ENCODE peak calls at places on chromosomes 11 and 22, in six cellular contexts. N is mesenchymal stem cell, K is IMR-90, U is neuronal stem cell, W is H1, F is mesendoderm. O is an unnamed sample. For H3K4me1, the result is how much of the 10 kb centered on the place peaks cover.

GRCh38 chr11:85123752-85124231 is 503.4 kb downstream of the DLG2 start:
- DNase-seq in N (no peak), K (no peak), U (no peak), W (no peak), F (peak), O (no peak)

GRCh38 chr11:122235615-122236014 is 119.6 kb upstream of the BLID start:
- DNase-seq in N (peak), K (peak), U (no peak), W (no peak), F (no peak), O (no peak)

GRCh38 chr11:112795142-112795815 is 165.9 kb upstream of the NCAM1 start:
- DNase-seq in N (peak), K (peak), U (no peak), W (peak), F (peak), O (peak)

GRCh38 chr22:32531228-32531627 is 56.6 kb downstream of the FBXO7 start:
- DNase-seq in N (peak), K (no peak), U (no peak), W (no peak), F (no peak), O (no peak)

GRCh38 chr11:17767301-17767885 is 32.8 kb downstream of the KCNC1 start:
- DNase-seq in N (no peak), K (no peak), U (no peak), W (no peak), F (no peak), O (no peak)

GRCh38 chr11:1153951-1154487 is 3.7 kb upstream of the MUC5AC start:
- DNase-seq in N (peak), K (peak), U (no peak), W (no peak), F (peak), O (peak)

GRCh38 chr11:9060700-9061111 is 30.7 kb downstream of the SCUBE2 start:
- DNase-seq in N (no peak), K (no peak), U (peak), W (no peak), F (peak), O (peak)

GRCh38 chr22:40001800-40002577 is 7.2 kb downstream of the FAM83F start:
- DNase-seq in N (no peak), K (no peak), U (no peak), W (no peak), F (peak), O (no peak)

DNA sequence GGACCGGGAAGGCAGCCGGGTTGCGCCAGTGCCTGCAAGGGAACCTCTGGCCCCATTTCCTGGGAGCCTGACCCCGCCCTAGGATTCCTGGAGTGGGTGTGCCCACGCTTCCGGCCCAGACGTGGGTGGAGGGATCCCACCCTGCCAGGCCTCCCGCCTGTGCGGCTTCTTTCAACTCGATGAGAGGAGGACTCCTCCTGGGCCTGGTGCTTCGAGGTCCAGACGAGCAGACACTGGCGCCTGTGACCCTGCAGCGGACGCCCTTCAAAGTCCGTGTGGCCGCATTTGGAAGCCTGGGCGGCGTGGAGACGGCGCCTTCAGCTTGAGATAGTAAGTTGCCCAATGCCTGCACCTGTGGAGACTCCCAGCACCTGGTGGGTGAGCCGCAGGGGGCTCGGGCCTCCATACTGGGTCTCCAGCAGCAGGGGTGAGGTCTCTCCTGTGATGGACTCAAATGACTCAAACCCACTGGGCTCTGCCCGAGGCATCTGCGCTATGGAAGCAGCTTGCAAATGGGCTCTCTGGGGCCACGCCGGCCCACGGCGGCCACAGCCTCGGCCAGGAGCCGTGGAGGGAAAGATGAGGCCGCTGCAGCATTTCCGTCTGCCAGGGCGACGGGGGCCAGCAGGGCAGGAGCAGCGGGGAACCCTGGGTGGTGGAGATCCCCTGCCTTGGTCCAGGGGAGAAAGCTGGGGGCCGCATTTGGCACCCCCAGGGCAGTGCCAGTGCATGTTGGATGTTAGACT is 64.3 kb upstream of the PPARA start:
- DNase-seq in N (no peak), K (no peak), U (no peak), W (no peak), F (no peak), O (no peak)
- H3K4me1 ChIP-seq in N (half or more), K (under half), U (under half), W (under half), F (under half), O (under half)

GRCh38 chr11:83717551-83717950 is 431.4 kb upstream of the CCDC90B start:
- DNase-seq in N (peak), K (no peak), U (no peak), W (no peak), F (peak), O (no peak)

GRCh38 chr11:83722392-83722791 is 436.2 kb upstream of the CCDC90B start:
- DNase-seq in N (no peak), K (no peak), U (no peak), W (no peak), F (peak), O (no peak)

GRCh38 chr11:83721286-83721685 is 435.1 kb upstream of the CCDC90B start:
- DNase-seq in N (no peak), K (peak), U (no peak), W (no peak), F (peak), O (no peak)

GRCh38 chr11:83724704-83725114 is 438.5 kb upstream of the CCDC90B start:
- DNase-seq in N (peak), K (no peak), U (no peak), W (peak), F (peak), O (peak)

DNA sequence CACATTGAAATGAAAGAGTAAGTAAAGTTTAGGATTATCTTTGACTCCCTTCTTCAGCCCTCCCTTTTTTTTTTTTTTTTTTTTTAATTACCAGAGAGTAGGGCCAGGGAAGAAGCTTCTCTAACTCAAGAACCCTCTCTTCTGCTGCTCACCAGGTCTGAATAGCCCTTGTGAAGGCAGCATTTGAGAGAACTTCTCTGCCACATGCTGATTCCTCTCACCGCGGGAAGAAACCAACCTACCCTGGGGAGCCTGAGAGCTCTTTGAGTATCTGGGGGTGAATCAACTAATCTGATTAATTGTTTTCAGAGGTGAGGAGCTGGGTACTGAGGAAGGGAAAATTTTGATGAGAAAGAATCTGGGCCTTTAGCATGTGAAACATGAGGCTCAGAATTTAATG is 434.5 kb upstream of the CCDC90B start:
- DNase-seq in N (no peak), K (no peak), U (no peak), W (no peak), F (peak), O (no peak)
- H2BK15ac ChIP-seq in N (no peak), K (no peak), U (no peak), W (no peak), F (no peak), O (no peak)

GRCh38 chr11:15075162-15075526 is 1.8 kb downstream of the CALCB start:
- DNase-seq in N (no peak), K (no peak), U (no peak), W (no peak), F (no peak), O (no peak)
- H3K4me2 ChIP-seq in N (no peak), K (no peak), U (no peak), W (peak), F (no peak), O (no peak)

GRCh38 chr11:27464155-27464759 is 8.3 kb downstream of the LGR4 start:
- DNase-seq in N (peak), K (peak), U (no peak), W (no peak), F (peak), O (no peak)
- H3K4me1 ChIP-seq in N (under half), K (under half), U (half or more), W (under half), F (under half), O (under half)

DNA sequence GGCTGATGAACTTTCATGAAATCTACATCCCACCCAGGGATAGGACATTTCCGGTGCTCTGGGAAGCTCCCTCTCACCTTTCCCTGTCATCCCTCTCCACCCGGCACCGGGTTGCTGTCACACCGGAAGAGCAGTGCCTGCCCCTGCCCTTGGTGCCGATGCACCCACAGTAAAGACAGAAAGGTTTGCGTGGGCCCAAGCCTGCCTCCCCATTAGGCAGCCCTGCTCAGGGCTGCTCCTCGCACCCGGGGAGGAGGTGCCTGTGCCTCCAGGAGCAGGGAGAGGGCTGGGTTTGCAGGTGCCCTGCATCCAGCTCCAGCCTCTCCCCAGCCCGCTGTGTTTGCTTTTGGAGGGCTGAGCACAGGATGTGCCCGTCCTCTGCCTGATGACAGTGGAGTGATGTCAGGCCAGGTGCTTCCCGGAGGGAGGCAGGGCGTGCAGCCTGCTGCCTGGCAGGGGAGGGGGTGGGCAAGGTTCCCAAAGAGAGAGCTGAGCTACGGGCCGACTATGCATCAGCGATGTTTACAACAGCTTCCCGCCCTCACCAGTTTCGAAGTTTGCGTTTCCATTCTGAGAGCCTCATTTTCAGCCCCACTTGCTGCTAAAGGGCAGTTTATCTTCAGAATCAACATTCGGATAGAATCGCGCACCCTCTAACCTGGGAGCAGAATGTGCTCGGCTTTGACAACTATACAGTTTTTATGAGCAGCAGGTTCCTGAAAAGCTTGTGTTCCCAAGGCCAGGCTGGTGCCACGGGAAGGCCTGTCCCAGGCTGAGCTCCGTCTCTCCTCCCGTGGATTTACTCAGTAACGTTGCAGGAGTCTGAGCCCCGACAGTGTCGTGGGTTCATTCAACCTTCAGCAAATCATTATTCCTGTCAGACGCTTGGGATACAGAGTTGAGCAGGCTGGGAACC is 83.2 kb upstream of the CLDN5 start:
- DNase-seq in N (no peak), K (peak), U (no peak), W (no peak), F (no peak), O (peak)
- H2BK15ac ChIP-seq in N (no peak), K (no peak), U (no peak), W (peak), F (no peak), O (no peak)

GRCh38 chr11:5815534-5815933 is 6.8 kb downstream of the OR52N2 start:
- DNase-seq in N (no peak), K (no peak), U (no peak), W (no peak), F (no peak), O (no peak)

DNA sequence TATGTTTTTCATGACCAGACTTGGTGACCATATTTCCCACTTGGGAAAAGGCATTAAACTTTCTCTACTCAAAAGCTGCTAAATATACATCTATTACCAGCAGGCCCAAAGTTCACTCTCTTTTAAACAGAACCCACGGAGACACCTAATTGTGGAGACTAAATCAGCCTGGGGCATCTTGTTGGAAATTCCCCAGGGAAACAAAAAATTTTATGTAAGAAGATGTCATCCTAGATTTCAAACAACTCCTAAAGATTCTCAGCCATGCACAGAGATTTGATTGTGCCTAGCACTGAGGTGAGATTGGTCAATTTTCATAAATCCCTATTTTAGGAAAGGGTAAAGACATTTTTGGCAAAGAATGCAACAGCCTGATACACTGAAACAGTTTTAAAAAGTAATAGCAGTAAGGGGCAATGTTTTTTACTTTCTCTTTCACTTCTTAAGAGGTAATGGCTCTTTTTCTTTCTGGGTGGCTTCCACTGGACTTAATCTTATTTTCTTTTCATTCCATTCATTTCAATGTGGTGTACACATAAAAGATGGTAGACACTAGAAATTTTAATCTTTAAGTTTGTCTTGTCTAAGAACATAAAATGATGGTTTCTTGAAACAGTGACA is 9.6 kb downstream of the OR52N2 start:
- DNase-seq in N (peak), K (no peak), U (no peak), W (no peak), F (no peak), O (no peak)
- H3K4me2 ChIP-seq in N (no peak), K (peak), U (no peak), W (no peak), F (no peak), O (no peak)

GRCh38 chr11:64250875-64251721 is at the start of gene PLCB3:
- DNase-seq in N (peak), K (no peak), U (peak), W (no peak), F (peak), O (peak)
- H3K4me1 ChIP-seq in N (under half), K (under half), U (under half), W (under half), F (under half), O (under half)

GRCh38 chr11:121104223-121104831 is 3.3 kb downstream of the TECTA start:
- DNase-seq in N (no peak), K (no peak), U (no peak), W (no peak), F (peak), O (peak)

GRCh38 chr11:121108413-121108812 is 7.4 kb downstream of the TECTA start:
- DNase-seq in N (no peak), K (no peak), U (no peak), W (no peak), F (no peak), O (no peak)

GRCh38 chr11:121105851-121106250 is 4.8 kb downstream of the TECTA start:
- DNase-seq in N (no peak), K (no peak), U (no peak), W (no peak), F (no peak), O (no peak)

GRCh38 chr11:121106812-121107211 is 5.8 kb downstream of the TECTA start:
- DNase-seq in N (no peak), K (no peak), U (no peak), W (no peak), F (no peak), O (no peak)

DNA sequence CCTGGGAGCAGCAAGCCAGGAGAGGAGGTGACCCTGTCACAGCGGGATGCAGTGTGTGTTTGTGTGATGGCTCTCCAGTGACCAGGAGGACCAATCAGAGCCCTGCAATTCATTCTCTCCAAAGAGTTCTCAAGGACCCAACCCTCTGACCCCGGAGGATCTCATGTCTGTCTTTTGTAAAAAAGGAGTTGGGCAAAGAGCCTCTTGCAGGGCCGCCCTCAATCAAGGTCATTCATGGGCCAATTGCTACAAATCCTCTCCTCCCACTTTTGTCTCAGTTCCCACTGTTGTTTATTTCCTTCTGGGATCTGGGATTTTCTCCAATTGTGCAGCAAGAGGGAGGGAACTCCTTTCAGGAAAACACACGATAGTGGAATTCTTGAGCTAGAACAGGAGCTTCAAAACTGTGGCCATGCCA is 4.0 kb downstream of the TECTA start:
- DNase-seq in N (peak), K (peak), U (no peak), W (no peak), F (no peak), O (no peak)
- H2BK15ac ChIP-seq in N (no peak), K (no peak), U (no peak), W (no peak), F (no peak), O (no peak)

GRCh38 chr22:20865331-20865730 is 6.5 kb downstream of the SNAP29 start:
- DNase-seq in N (no peak), K (no peak), U (no peak), W (no peak), F (no peak), O (no peak)

GRCh38 chr22:20867179-20868099 is 8.6 kb downstream of the SNAP29 start:
- DNase-seq in N (peak), K (peak), U (peak), W (no peak), F (no peak), O (no peak)

GRCh38 chr22:20864186-20864908 is 5.5 kb downstream of the SNAP29 start:
- DNase-seq in N (no peak), K (no peak), U (no peak), W (no peak), F (no peak), O (no peak)

GRCh38 chr22:20866716-20867115 is 7.9 kb downstream of the SNAP29 start:
- DNase-seq in N (no peak), K (peak), U (no peak), W (no peak), F (no peak), O (no peak)

DNA sequence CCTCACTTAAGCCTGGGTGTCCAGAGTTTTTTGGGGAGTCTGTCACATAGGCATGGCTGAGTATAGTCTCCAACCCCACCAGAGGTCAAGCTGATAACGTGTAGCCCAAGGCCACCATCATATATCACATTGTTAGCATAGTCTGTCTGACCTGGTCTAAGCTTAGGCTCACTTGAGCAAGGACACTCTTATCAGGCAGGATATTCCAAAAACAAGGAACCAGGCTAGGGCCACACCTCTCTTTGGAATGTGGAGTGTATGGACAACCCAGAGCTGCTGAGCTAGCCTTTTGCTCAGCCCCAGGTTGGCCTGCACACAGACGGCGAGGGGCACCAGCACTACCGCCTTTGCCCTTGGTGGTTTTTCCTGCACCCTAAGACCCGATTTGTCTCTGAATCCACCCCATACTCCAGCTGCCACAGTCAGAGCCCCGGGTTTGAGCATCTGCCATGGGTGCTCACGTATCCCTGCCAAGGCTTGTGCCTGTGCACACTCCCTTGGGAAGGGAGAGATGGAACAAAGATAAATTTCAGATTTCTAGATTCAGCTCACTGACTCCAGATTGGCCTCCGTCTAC is 7.2 kb downstream of the SNAP29 start:
- DNase-seq in N (no peak), K (no peak), U (no peak), W (no peak), F (peak), O (no peak)
- H3K4me2 ChIP-seq in N (no peak), K (no peak), U (no peak), W (no peak), F (no peak), O (no peak)

DNA sequence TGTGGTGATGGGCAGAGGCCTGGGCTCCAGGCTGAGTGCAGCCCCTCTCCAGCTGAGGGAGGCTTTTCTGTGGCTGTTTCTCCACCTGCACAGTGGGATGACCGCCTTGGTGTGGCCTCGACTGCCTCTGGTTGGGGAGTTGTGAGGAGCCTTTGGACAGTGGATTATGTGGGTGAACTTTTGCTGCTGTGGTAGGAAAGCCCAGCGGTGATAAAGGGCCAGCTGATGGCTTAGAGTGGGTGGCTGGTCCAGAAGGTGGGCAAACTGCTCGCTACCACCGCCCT is 1.4 kb upstream of the ESRRA start:
- DNase-seq in N (no peak), K (no peak), U (no peak), W (no peak), F (no peak), O (no peak)
- H3K4me1 ChIP-seq in N (under half), K (under half), U (under half), W (under half), F (under half), O (under half)

O was measured in H9.